ENCODE peak calls at places on chromosome 19, in five cellular contexts. C, K, H, N and X are unnamed samples.

GRCh38 chr19:42284066-42284501 is 15.0 kb downstream of the CIC start:
- DNase-seq in H (peak), N (peak), C (no peak), K (peak), X (peak)

GRCh38 chr19:40686882-40687524 is 3.4 kb downstream of the NUMBL start:
- DNase-seq in K (no peak), C (no peak), H (no peak), N (no peak), X (no peak)

GRCh38 chr19:54949412-54949811 is 2.1 kb upstream of the NLRP7 start:
- DNase-seq in K (no peak), N (no peak), H (no peak), C (no peak), X (no peak)

GRCh38 chr19:10966809-10967208 is 6.0 kb downstream of the SMARCA4 start:
- DNase-seq in K (no peak), C (no peak), N (no peak), H (no peak), X (no peak)

GRCh38 chr19:7944177-7944761 is 803 bp upstream of the TIMM44 start:
- DNase-seq in N (peak), K (peak), H (peak), C (peak), X (peak)

GRCh38 chr19:48926909-48927308 is 6.6 kb upstream of the DHDH start:
- DNase-seq in C (no peak), K (peak), N (peak), H (no peak), X (peak)

GRCh38 chr19:47414469-47414868 is 4.9 kb downstream of the MEIS3 start:
- DNase-seq in C (no peak), H (no peak), K (no peak), N (no peak), X (no peak)

GRCh38 chr19:11420429-11420893 is 1.3 kb upstream of the RGL3 start:
- DNase-seq in C (no peak), H (peak), N (peak), K (no peak), X (peak)

GRCh38 chr19:56350416-56351045 is 35.9 kb upstream of the ZSCAN5A start:
- DNase-seq in H (no peak), C (no peak), K (peak), N (peak), X (peak)

GRCh38 chr19:38722947-38723605 is 21.2 kb downstream of the CAPN12 start:
- DNase-seq in H (no peak), C (no peak), N (no peak), K (no peak), X (no peak)

GRCh38 chr19:31342926-31343325 is 6.3 kb downstream of the TSHZ3 start:
- DNase-seq in C (no peak), N (no peak), H (no peak), K (no peak), X (no peak)

GRCh38 chr19:11373166-11373884 is 1.1 kb upstream of the SWSAP1 start:
- DNase-seq in H (no peak), K (peak), N (no peak), C (no peak), X (peak)

GRCh38 chr19:42068756-42069571 is 1.0 kb downstream of the GRIK5 start:
- DNase-seq in H (no peak), K (no peak), N (no peak), C (no peak), X (no peak)

GRCh38 chr19:1015061-1015781 is 5.7 kb downstream of the TMEM259 start:
- DNase-seq in K (no peak), N (no peak), H (no peak), C (no peak), X (no peak)

GRCh38 chr19:35140898-35141626 is 2.0 kb upstream of the FXYD7 start:
- DNase-seq in H (peak), N (peak), K (peak), C (peak), X (peak)

GRCh38 chr19:38701455-38702063 is 42.7 kb downstream of the CAPN12 start:
- DNase-seq in C (no peak), H (no peak), K (no peak), N (peak), X (peak)

GRCh38 chr19:56314018-56314583 is 538 bp downstream of the ZSCAN5A start:
- DNase-seq in N (no peak), K (no peak), C (no peak), H (no peak), X (no peak)

GRCh38 chr19:38657633-38658222 is 10.3 kb downstream of the ACTN4 start:
- DNase-seq in K (peak), C (no peak), H (no peak), N (peak), X (peak)

GRCh38 chr19:4730740-4731171 is 7.1 kb upstream of the DPP9 start:
- DNase-seq in H (no peak), K (no peak), C (no peak), N (no peak), X (no peak)

GRCh38 chr19:55552206-55552605 is 6.9 kb upstream of the SBK3 start:
- DNase-seq in K (no peak), C (no peak), H (no peak), N (no peak), X (no peak)

GRCh38 chr19:48506138-48506733 is 5.4 kb downstream of the LMTK3 start:
- DNase-seq in H (no peak), K (no peak), N (peak), C (no peak), X (peak)

GRCh38 chr19:57757941-57758340 is 11.3 kb downstream of the ZNF776 start:
- DNase-seq in N (no peak), C (no peak), K (no peak), H (no peak), X (no peak)

GRCh38 chr19:15048885-15049541 is at the start of gene CASP14:
- DNase-seq in C (no peak), K (no peak), N (no peak), H (no peak), X (no peak)

GRCh38 chr19:10915511-10916091 is 12.8 kb downstream of the YIPF2 start:
- DNase-seq in K (peak), H (no peak), N (peak), C (no peak), X (peak)

GRCh38 chr19:57559008-57559403 is 657 bp downstream of the ZNF550 start:
- DNase-seq in H (no peak), C (no peak), K (no peak), N (no peak), X (peak)

GRCh38 chr19:50324331-50324730 is 4.8 kb downstream of the KCNC3 start:
- DNase-seq in H (no peak), K (no peak), N (no peak), C (no peak), X (no peak)

DNA sequence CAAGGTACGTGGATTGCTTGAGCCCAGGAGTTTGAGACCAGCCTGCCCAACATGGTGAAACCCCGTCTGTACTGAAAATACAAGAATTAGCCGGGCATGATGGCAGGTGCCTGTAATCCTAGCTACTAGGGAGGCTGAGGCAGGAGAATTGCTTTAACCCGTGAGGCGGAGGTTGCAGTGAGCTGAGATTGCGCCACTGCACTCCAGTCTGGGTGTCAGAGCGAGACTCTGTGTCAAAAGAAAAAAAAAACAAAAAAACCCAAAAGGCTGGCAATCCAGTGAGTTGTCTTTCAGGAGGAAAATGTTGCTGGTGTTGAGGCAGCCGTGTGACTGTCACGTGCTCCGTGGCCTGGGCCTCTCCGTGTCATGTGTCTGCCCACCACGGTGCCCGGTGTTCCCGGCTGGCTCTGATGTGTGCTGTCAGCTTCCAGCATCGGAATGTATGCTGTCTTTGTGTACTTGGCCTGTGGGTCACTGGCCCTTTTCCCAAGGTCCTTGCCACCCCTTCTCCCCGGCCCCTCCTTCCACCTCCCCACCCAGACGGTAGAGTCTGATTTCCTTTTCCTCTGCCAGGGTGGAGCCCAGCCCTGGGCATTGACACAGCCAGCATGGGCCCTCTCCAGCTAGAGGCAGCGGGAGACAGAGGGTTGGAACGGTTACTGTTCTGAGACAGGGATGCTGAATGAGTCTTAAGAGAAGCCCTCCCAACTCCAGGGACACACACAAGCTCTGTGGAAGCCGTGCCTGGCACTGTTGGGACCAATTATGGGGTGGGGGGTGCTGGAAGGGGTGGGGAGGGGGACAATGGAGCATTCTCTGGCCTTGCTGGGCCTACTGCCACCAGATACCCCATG is 7.2 kb upstream of the TUBB4A start:
- DNase-seq in C (no peak), H (peak), K (no peak), N (no peak), X (no peak)
- H3K4me3 ChIP-seq in C (no peak), H (no peak), K (no peak), N (no peak), X (no peak)

GRCh38 chr19:28934626-28935025 is 278.3 kb downstream of the UQCRFS1 start:
- DNase-seq in H (no peak), N (peak), C (no peak), K (no peak), X (peak)
- TF ChIP-seq CTCF in H (no peak), N (no peak), C (no peak), K (no peak), X (no peak)

DNA sequence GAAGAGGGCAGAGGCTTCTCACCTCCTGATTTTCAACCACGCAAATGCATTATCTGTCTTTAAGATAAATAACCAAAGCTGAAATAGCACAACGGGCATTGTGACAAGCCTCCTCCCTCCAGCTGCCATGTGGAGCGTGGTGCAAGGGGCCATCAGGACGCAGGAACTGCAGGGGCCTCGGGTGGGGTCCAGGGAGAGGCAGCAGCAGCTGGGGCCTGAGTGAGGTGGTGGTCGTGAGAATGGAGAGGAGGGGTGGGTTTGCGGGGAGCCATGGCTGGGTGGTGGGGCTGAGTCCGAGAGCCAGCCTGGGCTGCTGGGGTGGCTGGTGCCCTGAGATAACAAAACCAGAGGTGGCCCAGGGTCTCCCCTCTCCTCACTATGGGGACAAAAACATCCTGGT is 66.0 kb downstream of the EPS15L1 start:
- DNase-seq in K (no peak), H (no peak), C (no peak), N (no peak), X (no peak)
- H3K4me3 ChIP-seq in K (no peak), H (no peak), C (no peak), N (no peak), X (no peak)

GRCh38 chr19:45498411-45499195 is at the start of gene PPM1N:
- DNase-seq in C (no peak), N (no peak), K (no peak), H (peak), X (no peak)
- TF ChIP-seq CTCF in C (peak), N (no peak), K (no peak), H (no peak), X (no peak)

GRCh38 chr19:19050104-19050503 is 13.7 kb upstream of the SLC25A42 start:
- DNase-seq in H (no peak), C (no peak), K (no peak), N (no peak), X (no peak)

GRCh38 chr19:19050731-19051130 is 13.1 kb upstream of the SLC25A42 start:
- DNase-seq in K (no peak), C (no peak), H (no peak), N (no peak), X (no peak)

GRCh38 chr19:19049406-19049805 is 14.4 kb upstream of the SLC25A42 start:
- DNase-seq in N (peak), H (no peak), C (no peak), K (no peak), X (no peak)

GRCh38 chr19:19053508-19054314 is 10.1 kb upstream of the SLC25A42 start:
- DNase-seq in H (no peak), K (no peak), N (peak), C (no peak), X (peak)

GRCh38 chr19:19051478-19052213 is 12.1 kb upstream of the SLC25A42 start:
- DNase-seq in K (no peak), N (no peak), H (no peak), C (no peak), X (no peak)
- H3K4me3 ChIP-seq in K (no peak), N (no peak), H (no peak), C (no peak), X (no peak)

DNA sequence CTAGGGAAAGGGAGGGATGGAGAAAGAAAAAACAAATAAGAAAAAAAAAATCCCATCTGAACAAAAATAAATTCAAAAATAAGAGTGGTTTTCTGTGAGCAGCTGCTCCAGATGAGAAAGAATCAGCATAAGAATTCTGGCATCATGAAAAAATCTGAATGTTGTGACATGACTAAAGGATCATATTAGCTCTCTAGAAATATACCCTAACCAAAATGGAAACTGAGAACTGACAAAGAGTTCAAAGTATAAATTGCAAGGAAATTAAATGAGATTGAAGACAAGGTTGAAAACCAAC is 579.0 kb downstream of the UQCRFS1 start:
- DNase-seq in C (no peak), K (no peak), H (no peak), N (no peak), X (no peak)
- TF ChIP-seq CTCF in C (no peak), K (no peak), H (no peak), N (no peak), X (no peak)

DNA sequence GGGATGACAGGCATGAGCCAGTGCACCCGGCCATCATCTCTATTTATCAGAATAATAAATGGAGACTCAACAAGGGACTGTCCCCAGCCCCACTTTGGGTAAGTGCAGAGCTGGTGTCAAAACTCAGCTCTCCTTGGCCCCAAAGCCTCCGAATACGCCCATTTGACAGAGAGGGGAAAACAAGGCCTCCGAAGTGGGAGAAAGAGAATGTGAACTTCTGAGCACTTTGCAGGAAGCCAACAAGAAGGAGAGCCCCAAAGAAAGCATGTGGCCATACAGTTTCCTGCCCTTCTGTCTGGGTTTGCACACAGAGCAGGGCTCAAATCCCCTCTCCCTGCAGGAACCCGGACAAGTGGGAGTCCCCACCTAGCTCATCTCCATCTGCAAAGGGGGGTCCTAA is 1.6 kb downstream of the CEACAM16 start:
- DNase-seq in H (no peak), K (no peak), N (no peak), C (no peak), X (no peak)
- H3K4me3 ChIP-seq in H (no peak), K (no peak), N (no peak), C (no peak), X (no peak)

GRCh38 chr19:2540646-2541454 is 64.9 kb downstream of the GADD45B start:
- DNase-seq in K (peak), C (no peak), N (peak), H (peak), X (peak)
- TF ChIP-seq CTCF in K (no peak), C (peak), N (peak), H (peak), X (peak)

GRCh38 chr19:16542045-16542893 is at the start of gene CHERP:
- DNase-seq in N (peak), C (peak), K (peak), H (peak), X (peak)

GRCh38 chr19:16541526-16542044 is 652 bp downstream of the CHERP start:
- DNase-seq in K (no peak), H (no peak), N (no peak), C (no peak), X (no peak)

GRCh38 chr19:16544468-16545231 is 2.4 kb upstream of the CHERP start:
- DNase-seq in N (no peak), K (no peak), H (no peak), C (no peak), X (no peak)

GRCh38 chr19:16542894-16543498 is 759 bp upstream of the CHERP start:
- DNase-seq in C (no peak), H (no peak), N (peak), K (no peak), X (peak)

DNA sequence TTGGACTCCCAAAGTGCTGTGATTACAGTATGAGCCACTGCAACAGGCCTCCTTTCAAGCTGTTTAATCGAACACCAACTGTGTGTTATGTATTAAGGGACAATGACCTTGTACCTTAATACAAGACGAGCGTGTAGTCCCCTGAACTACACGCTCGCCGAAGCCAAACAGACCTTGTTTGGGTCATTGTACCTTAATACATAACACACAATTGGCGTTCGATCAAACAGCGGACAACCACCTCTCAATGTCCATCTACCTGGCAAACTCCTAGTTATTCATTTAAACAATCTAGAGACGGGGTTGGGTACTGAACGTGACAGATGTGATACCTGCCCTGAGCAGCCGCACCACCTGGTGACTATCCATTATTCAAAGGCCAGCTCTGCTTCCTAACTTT is 1.3 kb downstream of the CHERP start:
- DNase-seq in N (no peak), H (no peak), K (no peak), C (no peak), X (no peak)
- H3K4me3 ChIP-seq in N (peak), H (no peak), K (peak), C (peak), X (peak)